ENCODE peak calls at places on chromosome 4, in five cellular contexts. One of them, this sample, is unnamed.

GRCh38 chr4:38426532-38426931 is 237.5 kb upstream of the KLF3 start:
- DNase-seq in effector memory CD4-positive, alpha-beta T cell: no peak
- DNase-seq in NCI-H2029 treated with DMSO at 0.1 percent for 48 hours: no peak
- DNase-seq in activated CD4-positive, alpha-beta T cell treated with anti-CD3 and anti-CD28 coated beads for 1 hour: no peak
- DNase-seq in Ammon's horn: no peak
- DNase-seq in this sample: no peak

GRCh38 chr4:171846232-171846631 is 33.0 kb downstream of the GALNTL6 start:
- DNase-seq in Ammon's horn: no peak
- DNase-seq in NCI-H2029 treated with DMSO at 0.1 percent for 48 hours: peak; percentile 17
- DNase-seq in activated CD4-positive, alpha-beta T cell treated with anti-CD3 and anti-CD28 coated beads for 1 hour: no peak
- DNase-seq in effector memory CD4-positive, alpha-beta T cell: no peak
- DNase-seq in this sample: peak; percentile 40

GRCh38 chr4:98262431-98262830 is 1.2 kb downstream of the RAP1GDS1 start:
- DNase-seq in Ammon's horn: peak; percentile 32
- DNase-seq in activated CD4-positive, alpha-beta T cell treated with anti-CD3 and anti-CD28 coated beads for 1 hour: no peak
- DNase-seq in effector memory CD4-positive, alpha-beta T cell: no peak
- DNase-seq in NCI-H2029 treated with DMSO at 0.1 percent for 48 hours: no peak
- DNase-seq in this sample: no peak

GRCh38 chr4:150150545-150151156 is 72.4 kb downstream of the DCLK2 start:
- DNase-seq in Ammon's horn: peak; percentile 77
- DNase-seq in effector memory CD4-positive, alpha-beta T cell: no peak
- DNase-seq in activated CD4-positive, alpha-beta T cell treated with anti-CD3 and anti-CD28 coated beads for 1 hour: no peak
- DNase-seq in NCI-H2029 treated with DMSO at 0.1 percent for 48 hours: no peak
- DNase-seq in this sample: no peak

GRCh38 chr4:185383451-185383850 is 12.3 kb downstream of the LRP2BP start:
- DNase-seq in Ammon's horn: no peak
- DNase-seq in NCI-H2029 treated with DMSO at 0.1 percent for 48 hours: peak; percentile 55
- DNase-seq in activated CD4-positive, alpha-beta T cell treated with anti-CD3 and anti-CD28 coated beads for 1 hour: no peak
- DNase-seq in effector memory CD4-positive, alpha-beta T cell: no peak
- DNase-seq in this sample: no peak

GRCh38 chr4:26298198-26298950 is 22.4 kb upstream of the RBPJ start:
- DNase-seq in Ammon's horn: no peak
- DNase-seq in activated CD4-positive, alpha-beta T cell treated with anti-CD3 and anti-CD28 coated beads for 1 hour: no peak
- DNase-seq in NCI-H2029 treated with DMSO at 0.1 percent for 48 hours: no peak
- DNase-seq in effector memory CD4-positive, alpha-beta T cell: no peak
- DNase-seq in this sample: no peak

GRCh38 chr4:101123231-101123630 is 224.1 kb downstream of the PPP3CA start:
- DNase-seq in activated CD4-positive, alpha-beta T cell treated with anti-CD3 and anti-CD28 coated beads for 1 hour: no peak
- DNase-seq in effector memory CD4-positive, alpha-beta T cell: no peak
- DNase-seq in Ammon's horn: no peak
- DNase-seq in NCI-H2029 treated with DMSO at 0.1 percent for 48 hours: no peak
- DNase-seq in this sample: no peak

GRCh38 chr4:37490391-37491347 is 195.5 kb downstream of the RELL1 start:
- DNase-seq in Ammon's horn: no peak
- DNase-seq in NCI-H2029 treated with DMSO at 0.1 percent for 48 hours: no peak
- DNase-seq in effector memory CD4-positive, alpha-beta T cell: no peak
- DNase-seq in activated CD4-positive, alpha-beta T cell treated with anti-CD3 and anti-CD28 coated beads for 1 hour: no peak
- DNase-seq in this sample: no peak

GRCh38 chr4:54539500-54540029 is 118.2 kb upstream of the KIT start:
- DNase-seq in effector memory CD4-positive, alpha-beta T cell: no peak
- DNase-seq in NCI-H2029 treated with DMSO at 0.1 percent for 48 hours: no peak
- DNase-seq in Ammon's horn: peak; percentile 56
- DNase-seq in activated CD4-positive, alpha-beta T cell treated with anti-CD3 and anti-CD28 coated beads for 1 hour: no peak
- DNase-seq in this sample: peak; percentile 57

GRCh38 chr4:151227731-151228130 is 49.2 kb upstream of the PRSS48 start:
- DNase-seq in NCI-H2029 treated with DMSO at 0.1 percent for 48 hours: no peak
- DNase-seq in Ammon's horn: peak; percentile 84
- DNase-seq in activated CD4-positive, alpha-beta T cell treated with anti-CD3 and anti-CD28 coated beads for 1 hour: no peak
- DNase-seq in effector memory CD4-positive, alpha-beta T cell: no peak
- DNase-seq in this sample: no peak

GRCh38 chr4:142264961-142265360 is 581.1 kb downstream of the INPP4B start:
- DNase-seq in NCI-H2029 treated with DMSO at 0.1 percent for 48 hours: no peak
- DNase-seq in activated CD4-positive, alpha-beta T cell treated with anti-CD3 and anti-CD28 coated beads for 1 hour: no peak
- DNase-seq in effector memory CD4-positive, alpha-beta T cell: no peak
- DNase-seq in Ammon's horn: no peak
- DNase-seq in this sample: no peak

GRCh38 chr4:16269742-16270522 is 43.7 kb upstream of the TAPT1 start:
- DNase-seq in Ammon's horn: no peak
- DNase-seq in effector memory CD4-positive, alpha-beta T cell: no peak
- DNase-seq in NCI-H2029 treated with DMSO at 0.1 percent for 48 hours: no peak
- DNase-seq in activated CD4-positive, alpha-beta T cell treated with anti-CD3 and anti-CD28 coated beads for 1 hour: no peak
- DNase-seq in this sample: no peak

GRCh38 chr4:101337688-101338087 is 9.6 kb downstream of the PPP3CA start:
- DNase-seq in activated CD4-positive, alpha-beta T cell treated with anti-CD3 and anti-CD28 coated beads for 1 hour: no peak
- DNase-seq in Ammon's horn: no peak
- DNase-seq in NCI-H2029 treated with DMSO at 0.1 percent for 48 hours: no peak
- DNase-seq in effector memory CD4-positive, alpha-beta T cell: no peak
- DNase-seq in this sample: no peak

GRCh38 chr4:152229782-152230289 is 306.1 kb downstream of the FBXW7 start:
- DNase-seq in Ammon's horn: no peak
- DNase-seq in NCI-H2029 treated with DMSO at 0.1 percent for 48 hours: no peak
- DNase-seq in activated CD4-positive, alpha-beta T cell treated with anti-CD3 and anti-CD28 coated beads for 1 hour: no peak
- DNase-seq in effector memory CD4-positive, alpha-beta T cell: no peak
- DNase-seq in this sample: no peak

GRCh38 chr4:5420266-5420665 is 288.1 kb downstream of the EVC2 start:
- DNase-seq in activated CD4-positive, alpha-beta T cell treated with anti-CD3 and anti-CD28 coated beads for 1 hour: no peak
- DNase-seq in effector memory CD4-positive, alpha-beta T cell: no peak
- DNase-seq in NCI-H2029 treated with DMSO at 0.1 percent for 48 hours: no peak
- DNase-seq in Ammon's horn: no peak
- DNase-seq in this sample: no peak

GRCh38 chr4:104915864-104916263 is 230.8 kb upstream of the TET2 start:
- DNase-seq in Ammon's horn: no peak
- DNase-seq in activated CD4-positive, alpha-beta T cell treated with anti-CD3 and anti-CD28 coated beads for 1 hour: no peak
- DNase-seq in effector memory CD4-positive, alpha-beta T cell: no peak
- DNase-seq in NCI-H2029 treated with DMSO at 0.1 percent for 48 hours: no peak
- DNase-seq in this sample: no peak

GRCh38 chr4:77617203-77617602 is 11.6 kb downstream of the CXCL13 start:
- DNase-seq in NCI-H2029 treated with DMSO at 0.1 percent for 48 hours: no peak
- DNase-seq in activated CD4-positive, alpha-beta T cell treated with anti-CD3 and anti-CD28 coated beads for 1 hour: no peak
- DNase-seq in Ammon's horn: no peak
- DNase-seq in effector memory CD4-positive, alpha-beta T cell: no peak
- DNase-seq in this sample: no peak

This sample was measured in NCI-H345.